ENCODE peak calls at places on chromosomes 1 and 21, in six cellular contexts. One of them, this sample, is unnamed.

GRCh38 chr1:238589843-238590435 is 699.2 kb upstream of the ZP4 start:
- DNase-seq in AG10803: peak
- DNase-seq in KG1: no peak
- DNase-seq in RWPE1: no peak
- DNase-seq in esophagus squamous epithelium: no peak
- DNase-seq in NB4: no peak
- DNase-seq in this sample: peak

GRCh38 chr1:160260436-160261382 is 1.6 kb downstream of the DCAF8 start:
- DNase-seq in KG1: peak
- DNase-seq in RWPE1: peak
- DNase-seq in esophagus squamous epithelium: no peak
- DNase-seq in AG10803: peak
- DNase-seq in NB4: peak
- DNase-seq in this sample: peak

GRCh38 chr1:221962385-221962784 is 220.5 kb upstream of the DUSP10 start:
- DNase-seq in NB4: no peak
- DNase-seq in esophagus squamous epithelium: no peak
- DNase-seq in RWPE1: no peak
- DNase-seq in KG1: no peak
- DNase-seq in AG10803: no peak
- DNase-seq in this sample: no peak

GRCh38 chr1:98177751-98178150 is 256.9 kb upstream of the DPYD start:
- DNase-seq in KG1: no peak
- DNase-seq in esophagus squamous epithelium: no peak
- DNase-seq in AG10803: peak
- DNase-seq in RWPE1: no peak
- DNase-seq in NB4: no peak
- DNase-seq in this sample: no peak

GRCh38 chr1:248886237-248886895 is 19.7 kb upstream of the PGBD2 start:
- DNase-seq in NB4: no peak
- DNase-seq in RWPE1: no peak
- DNase-seq in esophagus squamous epithelium: no peak
- DNase-seq in KG1: no peak
- DNase-seq in AG10803: peak
- DNase-seq in this sample: peak

GRCh38 chr1:62841587-62842169 is 57.7 kb downstream of the ATG4C start:
- DNase-seq in esophagus squamous epithelium: no peak
- DNase-seq in RWPE1: peak
- DNase-seq in AG10803: peak
- DNase-seq in KG1: peak
- DNase-seq in NB4: peak
- DNase-seq in this sample: peak

GRCh38 chr1:15116966-15117365 is 36.6 kb upstream of the TMEM51 start:
- DNase-seq in NB4: no peak
- DNase-seq in AG10803: no peak
- DNase-seq in KG1: no peak
- DNase-seq in esophagus squamous epithelium: no peak
- DNase-seq in RWPE1: no peak
- DNase-seq in this sample: no peak

GRCh38 chr1:186063091-186063657 is 311.9 kb downstream of the TPR start:
- DNase-seq in NB4: no peak
- DNase-seq in esophagus squamous epithelium: no peak
- DNase-seq in KG1: no peak
- DNase-seq in AG10803: no peak
- DNase-seq in RWPE1: no peak
- DNase-seq in this sample: no peak

GRCh38 chr1:68293122-68293521 is 60.8 kb upstream of the WLS start:
- DNase-seq in KG1: no peak
- DNase-seq in RWPE1: no peak
- DNase-seq in NB4: no peak
- DNase-seq in AG10803: no peak
- DNase-seq in esophagus squamous epithelium: no peak
- DNase-seq in this sample: no peak

GRCh38 chr21:37155216-37155615 is 82.2 kb downstream of the TTC3 start:
- DNase-seq in esophagus squamous epithelium: no peak
- DNase-seq in AG10803: peak
- DNase-seq in KG1: no peak
- DNase-seq in RWPE1: no peak
- DNase-seq in NB4: no peak
- DNase-seq in this sample: no peak

GRCh38 chr21:41366522-41367151 is 4.8 kb downstream of the MX2 start:
- DNase-seq in RWPE1: peak
- DNase-seq in AG10803: peak
- DNase-seq in NB4: peak
- DNase-seq in KG1: no peak
- DNase-seq in esophagus squamous epithelium: no peak
- DNase-seq in this sample: no peak

GRCh38 chr1:40981702-40982448 is 2.4 kb downstream of the CTPS1 start:
- DNase-seq in NB4: no peak
- DNase-seq in esophagus squamous epithelium: no peak
- DNase-seq in AG10803: peak
- DNase-seq in RWPE1: no peak
- DNase-seq in KG1: no peak
- DNase-seq in this sample: no peak

GRCh38 chr1:10692401-10693021 is 103.9 kb downstream of the CASZ1 start:
- DNase-seq in RWPE1: peak
- DNase-seq in AG10803: no peak
- DNase-seq in esophagus squamous epithelium: no peak
- DNase-seq in KG1: peak
- DNase-seq in NB4: peak
- DNase-seq in this sample: no peak

GRCh38 chr1:184219414-184219813 is 167.4 kb upstream of the C1orf21 start:
- DNase-seq in esophagus squamous epithelium: no peak
- DNase-seq in RWPE1: no peak
- DNase-seq in NB4: peak
- DNase-seq in AG10803: no peak
- DNase-seq in KG1: no peak
- DNase-seq in this sample: no peak

This sample was measured in stromal cell of bone marrow.